ENCODE peak calls at places on chromosomes 12 and 14, in six cellular contexts. F is tibial nerve, L is esophagus muscularis mucosa, C is upper lobe of left lung, G is ovary, X is K562. B is an unnamed sample.
A peak's percentile ranks its signal among the peaks of the same experiment; 100 is the strongest.

GRCh38 chr12:9378430-9378835 is 170.2 kb upstream of the PZP start:
- DNase-seq in G (no peak), X (peak; percentile 39), C (no peak), F (no peak), L (no peak), B (peak; percentile 47)

GRCh38 chr12:99619389-99620158 is 28.0 kb upstream of the GARIN6 start:
- DNase-seq in X (peak; percentile 9), G (no peak), F (no peak), L (no peak), C (no peak), B (peak; percentile 22)

GRCh38 chr12:55816876-55817351 is 610 bp downstream of the SARNP start:
- DNase-seq in C (no peak), X (no peak), L (peak; percentile 88), F (no peak), G (no peak), B (peak; percentile 44)

GRCh38 chr12:76080017-76080728 is 4.3 kb downstream of the NAP1L1 start:
- DNase-seq in C (no peak), F (no peak), G (no peak), X (no peak), L (no peak), B (no peak)

GRCh38 chr14:56491299-56492285 is 88.0 kb upstream of the TMEM260 start:
- DNase-seq in F (no peak), C (no peak), L (peak; percentile 70), X (peak; percentile 12), G (peak; percentile 18), B (peak; percentile 39)

GRCh38 chr14:74611672-74612345 is at the start of gene LTBP2:
- DNase-seq in G (no peak), F (no peak), X (no peak), L (no peak), C (peak; percentile 90), B (peak; percentile 68)

GRCh38 chr12:31057671-31058070 is 16.0 kb upstream of the DDX11 start:
- DNase-seq in G (no peak), X (no peak), L (no peak), F (no peak), C (no peak), B (no peak)

GRCh38 chr12:89756638-89757321 is 48.1 kb upstream of the ATP2B1 start:
- DNase-seq in L (no peak), X (peak; percentile 68), F (no peak), C (no peak), G (no peak), B (no peak)

GRCh38 chr12:112837629-112838191 is 46.2 kb downstream of the RPH3A start:
- DNase-seq in F (no peak), X (no peak), G (no peak), C (no peak), L (no peak), B (no peak)

GRCh38 chr14:102937331-102938175 is 15.1 kb downstream of the AMN start:
- DNase-seq in C (peak; percentile 43), L (no peak), X (no peak), F (no peak), G (no peak), B (no peak)

GRCh38 chr14:92531151-92531873 is 17.7 kb downstream of the RIN3 start:
- DNase-seq in X (no peak), C (no peak), L (no peak), G (no peak), F (no peak), B (no peak)

GRCh38 chr12:1474567-1475153 is 119.7 kb downstream of the FBXL14 start:
- DNase-seq in C (no peak), F (no peak), L (no peak), X (no peak), G (no peak), B (peak; percentile 31)

GRCh38 chr12:127903146-127903545 is 363.8 kb upstream of the TMEM132C start:
- DNase-seq in X (no peak), L (no peak), C (no peak), G (no peak), F (no peak), B (no peak)

GRCh38 chr12:76303365-76303764 is 44.9 kb downstream of the BBS10 start:
- DNase-seq in X (no peak), G (no peak), F (no peak), L (no peak), C (no peak), B (no peak)

GRCh38 chr14:92471919-92472318 is 41.7 kb upstream of the RIN3 start:
- DNase-seq in X (no peak), G (no peak), L (no peak), F (no peak), C (no peak), B (no peak)

GRCh38 chr12:111673503-111673902 is 12.3 kb downstream of the BRAP start:
- DNase-seq in L (no peak), G (no peak), F (no peak), C (no peak), X (peak; percentile 30), B (peak; percentile 37)

GRCh38 chr14:95490727-95491451 is 25.6 kb downstream of the SYNE3 start:
- DNase-seq in C (no peak), X (no peak), F (peak; percentile 59), L (no peak), G (peak; percentile 54), B (no peak)

GRCh38 chr12:105723534-105723933 is 393.0 kb downstream of the C12orf75 start:
- DNase-seq in F (no peak), X (no peak), G (no peak), C (no peak), L (no peak), B (no peak)

GRCh38 chr12:100753837-100754236 is 40.7 kb upstream of the ANO4 start:
- DNase-seq in G (no peak), X (no peak), F (no peak), L (no peak), C (no peak), B (no peak)

GRCh38 chr12:93922583-93923006 is 225.8 kb upstream of the PLXNC1 start:
- DNase-seq in F (no peak), X (no peak), G (no peak), C (no peak), L (no peak), B (no peak)

GRCh38 chr12:93921511-93921910 is 226.9 kb upstream of the PLXNC1 start:
- DNase-seq in G (no peak), X (no peak), F (no peak), C (no peak), L (no peak), B (no peak)

GRCh38 chr12:93918900-93919299 is 229.5 kb upstream of the PLXNC1 start:
- DNase-seq in X (no peak), L (no peak), F (no peak), C (no peak), G (no peak), B (no peak)

GRCh38 chr12:93915411-93915810 is 233.0 kb upstream of the PLXNC1 start:
- DNase-seq in C (no peak), L (no peak), G (no peak), X (no peak), F (no peak), B (no peak)

DNA sequence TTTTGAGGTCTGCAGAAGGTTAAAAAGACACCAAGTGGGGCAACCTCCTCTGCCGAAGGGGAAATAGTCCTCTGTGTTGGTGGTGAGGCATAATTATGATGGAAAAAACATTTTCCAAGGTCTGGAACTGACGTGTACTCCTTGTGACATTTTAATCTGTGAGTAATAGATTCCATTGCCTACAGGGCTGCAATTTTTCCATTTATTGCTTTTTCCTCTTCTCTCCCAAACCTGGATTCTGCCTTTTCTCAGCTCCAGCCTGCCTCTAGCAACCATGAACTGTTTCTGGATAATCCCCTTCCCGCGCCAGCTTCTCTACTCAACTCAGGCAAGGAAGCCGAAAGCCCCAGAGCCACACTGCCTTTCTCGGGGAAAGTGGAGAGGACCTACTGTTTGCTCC is 230.1 kb upstream of the PLXNC1 start:
- DNase-seq in L (no peak), C (no peak), X (no peak), F (no peak), G (no peak), B (no peak)
- TF ChIP-seq EP300 in L (no peak), C (no peak), X (no peak), F (no peak), G (peak; percentile 31), B (peak; percentile 56)

DNA sequence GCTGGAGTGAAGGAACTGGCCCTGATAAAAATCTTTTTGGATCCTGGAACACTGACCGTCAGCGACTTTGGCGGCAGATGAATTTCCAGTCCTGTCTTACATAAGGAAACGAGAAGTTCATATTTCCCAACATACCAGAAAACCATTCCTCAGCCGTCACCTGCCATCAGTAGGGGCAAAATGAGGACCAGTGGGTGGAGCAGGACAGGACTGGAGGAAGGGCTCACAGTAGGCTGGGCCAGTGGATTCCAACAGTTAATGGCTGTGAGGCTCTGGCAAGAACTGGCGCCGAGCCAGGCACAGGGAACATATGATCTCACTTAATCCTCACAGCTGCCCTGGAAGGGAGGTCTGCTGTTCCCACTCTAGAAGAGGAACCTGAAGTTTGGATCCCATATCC is 67.2 kb upstream of the FAM181A start:
- DNase-seq in F (no peak), X (no peak), L (no peak), G (no peak), C (no peak), B (peak; percentile 48)
- TF ChIP-seq EP300 in F (no peak), X (no peak), L (no peak), G (no peak), C (no peak), B (no peak)

GRCh38 chr14:55206175-55206574 is 14.8 kb upstream of the DLGAP5 start:
- DNase-seq in G (no peak), C (no peak), X (no peak), F (no peak), L (no peak), B (no peak)
- TF ChIP-seq EP300 in G (no peak), C (no peak), X (no peak), F (no peak), L (no peak), B (no peak)

DNA sequence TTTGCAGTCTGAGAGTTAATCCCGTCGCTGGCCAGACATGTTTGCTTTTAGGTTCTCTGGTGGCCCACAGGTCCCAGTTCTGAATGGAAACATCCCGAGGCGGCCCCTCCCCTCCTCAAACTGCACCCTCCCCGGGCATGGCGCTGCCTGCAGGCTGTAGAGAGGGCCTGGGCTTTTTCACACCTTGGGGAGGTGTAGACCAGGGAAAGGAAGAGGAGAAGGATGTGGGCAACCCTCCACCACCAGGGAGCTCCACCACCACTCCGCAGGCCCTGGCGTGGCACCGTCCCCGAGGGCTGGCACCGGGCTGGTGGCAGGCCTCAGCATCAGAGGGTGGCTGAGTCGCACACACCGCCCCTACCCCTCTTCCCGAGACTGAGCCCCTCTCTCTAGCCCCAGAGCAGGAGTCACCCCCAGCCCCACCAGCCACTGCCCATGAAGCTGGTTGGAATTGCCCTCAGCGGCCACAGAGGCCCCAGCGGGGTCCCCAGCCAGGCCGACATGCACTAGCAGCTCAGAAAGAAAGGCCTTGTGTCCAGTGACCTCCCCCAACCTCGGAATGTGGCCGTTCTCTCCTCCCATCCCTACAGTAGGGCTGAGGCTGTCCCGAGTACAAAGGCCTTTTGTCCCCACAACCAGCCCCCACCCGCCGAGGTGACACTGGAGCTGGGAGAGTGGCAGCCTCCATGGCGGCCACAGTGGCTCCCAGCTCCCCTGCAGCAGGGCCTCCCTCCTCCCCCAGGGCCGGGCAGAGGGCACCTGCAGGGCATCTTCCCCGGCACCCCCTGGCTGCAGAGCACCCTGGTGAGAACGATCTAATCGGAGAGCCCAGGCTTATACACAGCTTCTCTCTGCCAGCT is 23.5 kb upstream of the INF2 start:
- DNase-seq in G (no peak), L (no peak), C (peak; percentile 86), X (no peak), F (no peak), B (no peak)
- TF ChIP-seq EP300 in G (no peak), L (no peak), C (no peak), X (no peak), F (no peak), B (no peak)

GRCh38 chr14:105499256-105500035 is 8.4 kb downstream of the TEDC1 start:
- DNase-seq in G (no peak), L (no peak), C (peak; percentile 77), X (no peak), F (no peak), B (peak; percentile 33)
- TF ChIP-seq EP300 in G (no peak), L (no peak), C (no peak), X (no peak), F (peak; percentile 35), B (no peak)

B was measured in SK-N-SH.